ENCODE peak calls at places on chromosomes 7 and 10, in seven cellular contexts. One of them, this sample, is unnamed.

GRCh38 chr7:11427686-11428273 is 404.2 kb downstream of the THSD7A start:
- DNase-seq in brain microvascular endothelial cell: peak; percentile 44
- DNase-seq in body of pancreas: no peak
- DNase-seq in AG04450: peak; percentile 46
- DNase-seq in PC-3: peak; percentile 74
- DNase-seq in A549: peak; percentile 76
- DNase-seq in cardiac muscle cell: peak; percentile 66
- DNase-seq in this sample: peak; percentile 67

GRCh38 chr10:75743231-75743864 is 311.9 kb downstream of the LRMDA start:
- DNase-seq in brain microvascular endothelial cell: no peak
- DNase-seq in body of pancreas: no peak
- DNase-seq in AG04450: no peak
- DNase-seq in PC-3: no peak
- DNase-seq in A549: no peak
- DNase-seq in cardiac muscle cell: no peak
- DNase-seq in this sample: no peak

GRCh38 chr7:38382627-38383026 is 109.2 kb upstream of the TARP start:
- DNase-seq in brain microvascular endothelial cell: no peak
- DNase-seq in body of pancreas: no peak
- DNase-seq in AG04450: no peak
- DNase-seq in PC-3: peak; percentile 5
- DNase-seq in A549: no peak
- DNase-seq in cardiac muscle cell: no peak
- DNase-seq in this sample: peak; percentile 62

GRCh38 chr7:99782012-99782953 is 1.7 kb downstream of the CYP3A4 start:
- DNase-seq in brain microvascular endothelial cell: no peak
- DNase-seq in body of pancreas: no peak
- DNase-seq in AG04450: no peak
- DNase-seq in PC-3: peak; percentile 11
- DNase-seq in A549: no peak
- DNase-seq in cardiac muscle cell: no peak
- DNase-seq in this sample: no peak

GRCh38 chr10:124155781-124156401 is 62.5 kb upstream of the CHST15 start:
- DNase-seq in brain microvascular endothelial cell: no peak
- DNase-seq in body of pancreas: peak; percentile 37
- DNase-seq in AG04450: no peak
- DNase-seq in PC-3: peak; percentile 24
- DNase-seq in A549: no peak
- DNase-seq in cardiac muscle cell: peak; percentile 55
- DNase-seq in this sample: no peak

GRCh38 chr7:104980969-104981670 is 32.9 kb upstream of the KMT2E start:
- DNase-seq in brain microvascular endothelial cell: no peak
- DNase-seq in body of pancreas: no peak
- DNase-seq in AG04450: no peak
- DNase-seq in PC-3: peak; percentile 79
- DNase-seq in A549: peak; percentile 58
- DNase-seq in cardiac muscle cell: peak; percentile 81
- DNase-seq in this sample: peak; percentile 56

GRCh38 chr7:105590793-105591192 is 9.5 kb upstream of the EFCAB10 start:
- DNase-seq in brain microvascular endothelial cell: no peak
- DNase-seq in body of pancreas: no peak
- DNase-seq in AG04450: no peak
- DNase-seq in PC-3: no peak
- DNase-seq in A549: no peak
- DNase-seq in cardiac muscle cell: no peak
- DNase-seq in this sample: no peak

GRCh38 chr7:106071356-106071998 is 40.6 kb downstream of the SYPL1 start:
- DNase-seq in brain microvascular endothelial cell: no peak
- DNase-seq in body of pancreas: no peak
- DNase-seq in AG04450: no peak
- DNase-seq in PC-3: peak; percentile 85
- DNase-seq in A549: no peak
- DNase-seq in cardiac muscle cell: no peak
- DNase-seq in this sample: peak; percentile 81

GRCh38 chr7:108973075-108973474 is 403.4 kb downstream of the DNAJB9 start:
- DNase-seq in brain microvascular endothelial cell: no peak
- DNase-seq in body of pancreas: no peak
- DNase-seq in AG04450: no peak
- DNase-seq in PC-3: no peak
- DNase-seq in A549: peak; percentile 11
- DNase-seq in cardiac muscle cell: peak; percentile 52
- DNase-seq in this sample: peak; percentile 8

GRCh38 chr10:122421747-122422146 is 32.7 kb upstream of the ARMS2 start:
- DNase-seq in brain microvascular endothelial cell: no peak
- DNase-seq in body of pancreas: no peak
- DNase-seq in AG04450: no peak
- DNase-seq in PC-3: no peak
- DNase-seq in A549: no peak
- DNase-seq in cardiac muscle cell: no peak
- DNase-seq in this sample: no peak

GRCh38 chr7:43799605-43800004 is 41.1 kb downstream of the BLVRA start:
- DNase-seq in brain microvascular endothelial cell: no peak
- DNase-seq in body of pancreas: no peak
- DNase-seq in AG04450: no peak
- DNase-seq in PC-3: peak; percentile 23
- DNase-seq in A549: peak; percentile 23
- DNase-seq in cardiac muscle cell: no peak
- DNase-seq in this sample: peak; percentile 54

GRCh38 chr10:128150551-128150950 is 24.3 kb upstream of the MKI67 start:
- DNase-seq in brain microvascular endothelial cell: no peak
- DNase-seq in body of pancreas: no peak
- DNase-seq in AG04450: no peak
- DNase-seq in PC-3: no peak
- DNase-seq in A549: no peak
- DNase-seq in cardiac muscle cell: no peak
- DNase-seq in this sample: no peak

GRCh38 chr10:118568327-118568848 is 27.1 kb downstream of the PRLHR start:
- DNase-seq in brain microvascular endothelial cell: peak; percentile 46
- DNase-seq in body of pancreas: peak; percentile 66
- DNase-seq in AG04450: peak; percentile 10
- DNase-seq in PC-3: peak; percentile 73
- DNase-seq in A549: peak; percentile 56
- DNase-seq in cardiac muscle cell: peak; percentile 73
- DNase-seq in this sample: peak; percentile 79

GRCh38 chr10:111089293-111089692 is 12.5 kb downstream of the ADRA2A start:
- DNase-seq in brain microvascular endothelial cell: no peak
- DNase-seq in body of pancreas: no peak
- DNase-seq in AG04450: no peak
- DNase-seq in PC-3: no peak
- DNase-seq in A549: no peak
- DNase-seq in cardiac muscle cell: no peak
- DNase-seq in this sample: no peak

GRCh38 chr7:158268851-158269535 is 318.6 kb downstream of the PTPRN2 start:
- DNase-seq in brain microvascular endothelial cell: no peak
- DNase-seq in body of pancreas: peak; percentile 5
- DNase-seq in AG04450: no peak
- DNase-seq in PC-3: no peak
- DNase-seq in A549: no peak
- DNase-seq in cardiac muscle cell: no peak
- DNase-seq in this sample: no peak

GRCh38 chr7:134737561-134738353 is 41.7 kb upstream of the CALD1 start:
- DNase-seq in brain microvascular endothelial cell: peak; percentile 93
- DNase-seq in body of pancreas: no peak
- DNase-seq in AG04450: no peak
- DNase-seq in PC-3: no peak
- DNase-seq in A549: no peak
- DNase-seq in cardiac muscle cell: no peak
- DNase-seq in this sample: peak; percentile 3

GRCh38 chr10:7704360-7704759 is 1.2 kb downstream of the ITIH2 start:
- DNase-seq in brain microvascular endothelial cell: no peak
- DNase-seq in body of pancreas: no peak
- DNase-seq in AG04450: no peak
- DNase-seq in PC-3: no peak
- DNase-seq in A549: no peak
- DNase-seq in cardiac muscle cell: no peak
- DNase-seq in this sample: no peak

GRCh38 chr7:17696422-17696821 is 243.9 kb downstream of the SNX13 start:
- DNase-seq in brain microvascular endothelial cell: peak; percentile 92
- DNase-seq in body of pancreas: no peak
- DNase-seq in AG04450: no peak
- DNase-seq in PC-3: peak; percentile 88
- DNase-seq in A549: peak; percentile 93
- DNase-seq in cardiac muscle cell: no peak
- DNase-seq in this sample: peak; percentile 99

GRCh38 chr10:45441239-45441638 is 67.2 kb downstream of the ALOX5 start:
- DNase-seq in brain microvascular endothelial cell: no peak
- DNase-seq in body of pancreas: no peak
- DNase-seq in AG04450: no peak
- DNase-seq in PC-3: no peak
- DNase-seq in A549: no peak
- DNase-seq in cardiac muscle cell: no peak
- DNase-seq in this sample: no peak

GRCh38 chr7:32588657-32589056 is 93.4 kb downstream of the AVL9 start:
- DNase-seq in brain microvascular endothelial cell: peak; percentile 73
- DNase-seq in body of pancreas: no peak
- DNase-seq in AG04450: no peak
- DNase-seq in PC-3: peak; percentile 28
- DNase-seq in A549: peak; percentile 35
- DNase-seq in cardiac muscle cell: peak; percentile 62
- DNase-seq in this sample: peak; percentile 85

GRCh38 chr7:135334830-135335543 is 101.3 kb downstream of the STRA8 start:
- DNase-seq in brain microvascular endothelial cell: no peak
- DNase-seq in body of pancreas: peak; percentile 25
- DNase-seq in AG04450: no peak
- DNase-seq in PC-3: no peak
- DNase-seq in A549: no peak
- DNase-seq in cardiac muscle cell: no peak
- DNase-seq in this sample: peak; percentile 14

GRCh38 chr7:1765336-1765735 is 95.3 kb downstream of the ELFN1 start:
- DNase-seq in brain microvascular endothelial cell: no peak
- DNase-seq in body of pancreas: no peak
- DNase-seq in AG04450: no peak
- DNase-seq in PC-3: no peak
- DNase-seq in A549: no peak
- DNase-seq in cardiac muscle cell: no peak
- DNase-seq in this sample: no peak

GRCh38 chr7:1769286-1770200 is 99.5 kb downstream of the ELFN1 start:
- DNase-seq in brain microvascular endothelial cell: no peak
- DNase-seq in body of pancreas: no peak
- DNase-seq in AG04450: no peak
- DNase-seq in PC-3: no peak
- DNase-seq in A549: no peak
- DNase-seq in cardiac muscle cell: no peak
- DNase-seq in this sample: no peak

GRCh38 chr7:1770331-1770730 is 100.3 kb downstream of the ELFN1 start:
- DNase-seq in brain microvascular endothelial cell: no peak
- DNase-seq in body of pancreas: no peak
- DNase-seq in AG04450: no peak
- DNase-seq in PC-3: no peak
- DNase-seq in A549: no peak
- DNase-seq in cardiac muscle cell: no peak
- DNase-seq in this sample: no peak

GRCh38 chr7:1767524-1767923 is 97.4 kb downstream of the ELFN1 start:
- DNase-seq in brain microvascular endothelial cell: no peak
- DNase-seq in body of pancreas: no peak
- DNase-seq in AG04450: no peak
- DNase-seq in PC-3: no peak
- DNase-seq in A549: peak; percentile 36
- DNase-seq in cardiac muscle cell: peak; percentile 42
- DNase-seq in this sample: no peak

GRCh38 chr7:1768835-1769234 is 98.8 kb downstream of the ELFN1 start:
- DNase-seq in brain microvascular endothelial cell: no peak
- DNase-seq in body of pancreas: no peak
- DNase-seq in AG04450: no peak
- DNase-seq in PC-3: peak; percentile 25
- DNase-seq in A549: peak; percentile 36
- DNase-seq in cardiac muscle cell: no peak
- DNase-seq in this sample: peak; percentile 2
- TF ChIP-seq CTCF in brain microvascular endothelial cell: no peak
- TF ChIP-seq CTCF in body of pancreas: no peak
- TF ChIP-seq CTCF in AG04450: no peak
- TF ChIP-seq CTCF in PC-3: no peak
- TF ChIP-seq CTCF in A549: no peak
- TF ChIP-seq CTCF in cardiac muscle cell: no peak
- TF ChIP-seq CTCF in this sample: no peak

GRCh38 chr7:41599760-41600159 is 103.1 kb downstream of the INHBA start:
- DNase-seq in brain microvascular endothelial cell: no peak
- DNase-seq in body of pancreas: no peak
- DNase-seq in AG04450: no peak
- DNase-seq in PC-3: no peak
- DNase-seq in A549: peak; percentile 4
- DNase-seq in cardiac muscle cell: no peak
- DNase-seq in this sample: no peak
- TF ChIP-seq CTCF in brain microvascular endothelial cell: peak; percentile 43
- TF ChIP-seq CTCF in body of pancreas: no peak
- TF ChIP-seq CTCF in AG04450: peak; percentile 8
- TF ChIP-seq CTCF in PC-3: peak; percentile 46
- TF ChIP-seq CTCF in A549: no peak
- TF ChIP-seq CTCF in cardiac muscle cell: no peak
- TF ChIP-seq CTCF in this sample: peak; percentile 17

GRCh38 chr10:64973391-64973790 is 1452.2 kb downstream of the REEP3 start:
- DNase-seq in brain microvascular endothelial cell: no peak
- DNase-seq in body of pancreas: no peak
- DNase-seq in AG04450: no peak
- DNase-seq in PC-3: no peak
- DNase-seq in A549: no peak
- DNase-seq in cardiac muscle cell: no peak
- DNase-seq in this sample: no peak

GRCh38 chr10:64976150-64976549 is 1454.9 kb downstream of the REEP3 start:
- DNase-seq in brain microvascular endothelial cell: no peak
- DNase-seq in body of pancreas: no peak
- DNase-seq in AG04450: no peak
- DNase-seq in PC-3: no peak
- DNase-seq in A549: no peak
- DNase-seq in cardiac muscle cell: no peak
- DNase-seq in this sample: no peak

DNA sequence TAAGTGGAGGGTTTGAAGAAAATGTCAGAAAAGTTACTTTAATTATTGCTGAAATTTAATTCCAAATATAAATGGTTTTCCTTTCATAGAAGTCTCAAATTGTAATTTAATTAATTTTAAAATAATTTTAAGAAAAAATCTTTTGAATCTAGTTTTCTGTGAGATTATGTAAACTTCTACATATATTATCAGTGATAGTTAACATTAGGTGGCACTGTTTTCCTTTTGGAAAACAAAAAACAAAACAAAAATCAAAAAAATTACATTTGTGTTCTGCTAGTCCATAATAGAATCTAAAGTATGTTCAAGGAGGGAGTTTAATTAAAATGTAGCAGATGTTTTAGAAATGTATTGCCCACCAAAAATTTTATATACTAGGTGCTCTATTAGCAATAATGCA is 1456.7 kb downstream of the REEP3 start:
- DNase-seq in brain microvascular endothelial cell: no peak
- DNase-seq in body of pancreas: no peak
- DNase-seq in AG04450: no peak
- DNase-seq in PC-3: peak; percentile 58
- DNase-seq in A549: no peak
- DNase-seq in cardiac muscle cell: no peak
- DNase-seq in this sample: no peak
- TF ChIP-seq CTCF in brain microvascular endothelial cell: no peak
- TF ChIP-seq CTCF in body of pancreas: peak; percentile 29
- TF ChIP-seq CTCF in AG04450: no peak
- TF ChIP-seq CTCF in PC-3: peak; percentile 60
- TF ChIP-seq CTCF in A549: no peak
- TF ChIP-seq CTCF in cardiac muscle cell: no peak
- TF ChIP-seq CTCF in this sample: no peak

DNA sequence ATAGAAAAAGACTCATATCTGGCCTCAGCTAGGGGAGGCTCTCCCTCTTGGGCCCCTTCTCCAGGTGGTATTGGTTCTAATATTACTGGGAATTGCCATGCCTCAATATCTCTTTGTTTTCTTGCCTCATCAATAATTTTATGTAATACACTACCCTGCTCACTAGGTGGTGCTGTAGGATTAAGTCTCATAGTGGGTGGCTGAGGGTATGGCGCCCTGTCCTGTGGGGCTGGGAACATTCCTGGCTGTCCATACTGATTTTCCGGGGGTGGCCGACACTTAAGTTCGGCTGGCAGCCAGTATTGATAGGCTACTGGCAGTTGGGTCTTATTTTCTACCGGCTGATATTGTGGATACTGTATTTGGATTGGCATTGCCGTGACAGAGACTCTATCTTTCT is 9.0 kb upstream of the TAS2R3 start:
- DNase-seq in brain microvascular endothelial cell: no peak
- DNase-seq in body of pancreas: no peak
- DNase-seq in AG04450: no peak
- DNase-seq in PC-3: peak; percentile 47
- DNase-seq in A549: peak; percentile 33
- DNase-seq in cardiac muscle cell: peak; percentile 52
- DNase-seq in this sample: peak; percentile 53
- TF ChIP-seq CTCF in brain microvascular endothelial cell: peak; percentile 61
- TF ChIP-seq CTCF in body of pancreas: peak; percentile 51
- TF ChIP-seq CTCF in AG04450: peak; percentile 40
- TF ChIP-seq CTCF in PC-3: peak; percentile 59
- TF ChIP-seq CTCF in A549: peak; percentile 15
- TF ChIP-seq CTCF in cardiac muscle cell: peak; percentile 38
- TF ChIP-seq CTCF in this sample: peak; percentile 39